ENCODE peak calls at places on chromosomes 5 and 9, in eight cellular contexts. T is lower leg skin, X is stomach, M is right lobe of liver, E is RWPE2, U is cardiac fibroblast, A is left lung, K is neural progenitor cell. G is an unnamed sample.

GRCh38 chr9:87959916-87960581 is 14.3 kb downstream of the CDK20 start:
- DNase-seq in T (no peak), X (no peak), M (no peak), E (no peak), U (no peak), A (no peak), K (no peak), G (peak)

GRCh38 chr9:104934686-104935413 is 6.9 kb upstream of the ABCA1 start:
- DNase-seq in T (no peak), X (no peak), M (no peak), E (no peak), U (no peak), A (no peak), K (no peak), G (no peak)

GRCh38 chr5:141914797-141915196 is 8.9 kb upstream of the DELE1 start:
- DNase-seq in T (peak), X (no peak), M (no peak), E (no peak), U (no peak), A (no peak), K (no peak), G (no peak)

GRCh38 chr9:72790934-72791333 is 161.9 kb downstream of the ALDH1A1 start:
- DNase-seq in T (no peak), X (no peak), M (no peak), E (no peak), U (no peak), A (no peak), K (no peak), G (no peak)

GRCh38 chr5:10621837-10622236 is 58.0 kb downstream of the ANKRD33B start:
- DNase-seq in T (no peak), X (no peak), M (no peak), E (no peak), U (peak), A (no peak), K (no peak), G (no peak)

GRCh38 chr9:96061293-96061987 is 185.9 kb downstream of the ERCC6L2 start:
- DNase-seq in T (no peak), X (peak), M (no peak), E (no peak), U (peak), A (no peak), K (peak), G (peak)

GRCh38 chr5:135644196-135644766 is 65.5 kb upstream of the CXCL14 start:
- DNase-seq in T (peak), X (no peak), M (no peak), E (no peak), U (no peak), A (no peak), K (no peak), G (no peak)

GRCh38 chr5:4720831-4721230 is 419.3 kb upstream of the ADAMTS16 start:
- DNase-seq in T (no peak), X (no peak), M (no peak), E (no peak), U (peak), A (no peak), K (no peak), G (peak)

GRCh38 chr5:106152569-106152968 is 1518.2 kb downstream of the EFNA5 start:
- DNase-seq in T (no peak), X (no peak), M (no peak), E (no peak), U (no peak), A (no peak), K (no peak), G (no peak)

GRCh38 chr9:105055922-105056321 is 128.0 kb upstream of the ABCA1 start:
- DNase-seq in T (no peak), X (no peak), M (no peak), E (no peak), U (no peak), A (no peak), K (no peak), G (no peak)

GRCh38 chr5:55303238-55303690 is 4.2 kb downstream of the DHX29 start:
- DNase-seq in T (no peak), X (no peak), M (no peak), E (no peak), U (peak), A (peak), K (no peak), G (peak)

GRCh38 chr5:144141581-144141980 is 28.9 kb downstream of the YIPF5 start:
- DNase-seq in T (no peak), X (no peak), M (no peak), E (no peak), U (no peak), A (no peak), K (no peak), G (no peak)

GRCh38 chr9:110650991-110651411 is 17.6 kb upstream of the MUSK start:
- DNase-seq in T (no peak), X (no peak), M (no peak), E (no peak), U (peak), A (no peak), K (no peak), G (peak)

GRCh38 chr9:27638716-27639115 is 65.4 kb upstream of the C9orf72 start:
- DNase-seq in T (no peak), X (no peak), M (no peak), E (no peak), U (no peak), A (no peak), K (no peak), G (no peak)

GRCh38 chr5:76807296-76807695 is 11.5 kb upstream of the F2RL1 start:
- DNase-seq in T (no peak), X (no peak), M (no peak), E (no peak), U (peak), A (no peak), K (peak), G (peak)

GRCh38 chr5:128844354-128844923 is 120.8 kb upstream of the SLC27A6 start:
- DNase-seq in T (no peak), X (no peak), M (no peak), E (no peak), U (peak), A (no peak), K (no peak), G (peak)

GRCh38 chr9:17462869-17463464 is 115.9 kb upstream of the SH3GL2 start:
- DNase-seq in T (no peak), X (peak), M (no peak), E (no peak), U (peak), A (no peak), K (peak), G (peak)

GRCh38 chr9:134887686-134888602 is 7.3 kb downstream of the FCN2 start:
- DNase-seq in T (peak), X (peak), M (peak), E (no peak), U (no peak), A (no peak), K (no peak), G (no peak)

GRCh38 chr5:94503677-94504076 is 114.7 kb downstream of the KIAA0825 start:
- DNase-seq in T (no peak), X (no peak), M (no peak), E (no peak), U (no peak), A (no peak), K (no peak), G (peak)

GRCh38 chr9:127570533-127571111 is 41.5 kb upstream of the STXBP1 start:
- DNase-seq in T (no peak), X (peak), M (no peak), E (no peak), U (no peak), A (no peak), K (no peak), G (no peak)

GRCh38 chr5:100539519-100539918 is 4.3 kb downstream of the FAM174A start:
- DNase-seq in T (no peak), X (no peak), M (no peak), E (no peak), U (no peak), A (no peak), K (no peak), G (no peak)

GRCh38 chr5:179795049-179795862 is 1.5 kb downstream of the LTC4S start:
- DNase-seq in T (peak), X (peak), M (peak), E (peak), U (peak), A (peak), K (peak), G (no peak)

GRCh38 chr5:139976703-139977102 is 66.4 kb downstream of the NRG2 start:
- DNase-seq in T (no peak), X (no peak), M (no peak), E (no peak), U (no peak), A (no peak), K (no peak), G (no peak)

GRCh38 chr5:38845555-38846378 is at the start of gene OSMR:
- DNase-seq in T (peak), X (peak), M (peak), E (peak), U (peak), A (peak), K (peak), G (peak)

GRCh38 chr5:38847549-38848341 is 1.9 kb downstream of the OSMR start:
- DNase-seq in T (no peak), X (no peak), M (no peak), E (no peak), U (no peak), A (no peak), K (no peak), G (no peak)

GRCh38 chr5:38848637-38849036 is 2.8 kb downstream of the OSMR start:
- DNase-seq in T (no peak), X (no peak), M (no peak), E (no peak), U (no peak), A (no peak), K (no peak), G (no peak)

GRCh38 chr5:38843665-38844064 is 2.1 kb upstream of the OSMR start:
- DNase-seq in T (no peak), X (no peak), M (no peak), E (no peak), U (no peak), A (no peak), K (no peak), G (peak)

DNA sequence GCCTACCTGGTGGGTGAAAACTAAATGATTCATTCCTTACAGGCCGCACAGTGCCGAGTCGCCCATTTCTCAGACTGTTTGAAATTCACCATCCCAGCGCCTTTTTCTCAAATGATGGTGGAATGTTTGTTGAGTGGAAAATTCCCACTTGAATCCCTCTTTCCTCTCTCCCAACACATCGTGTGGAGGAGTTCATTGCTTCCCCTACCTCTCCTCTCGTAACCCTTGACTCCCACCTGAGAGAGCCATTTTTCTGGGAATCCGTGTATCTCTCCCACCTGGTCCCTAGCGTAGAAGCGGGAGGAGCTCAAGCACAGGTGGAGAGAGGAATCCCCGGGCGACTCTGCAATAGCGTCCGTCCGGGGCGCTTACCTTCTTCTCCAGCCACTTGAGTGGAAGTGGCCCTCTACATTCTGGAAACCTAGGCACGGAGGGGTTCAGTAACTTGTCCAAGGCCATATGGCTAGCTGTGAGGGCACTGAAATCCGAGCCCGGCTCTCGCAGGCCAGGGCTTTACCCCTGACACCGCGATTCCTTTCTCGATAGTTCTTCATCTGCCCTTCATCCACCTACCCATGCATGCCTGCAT is 661 bp downstream of the OSMR start:
- DNase-seq in T (no peak), X (no peak), M (no peak), E (no peak), U (no peak), A (no peak), K (no peak), G (no peak)
- H3K4me3 ChIP-seq in T (peak), X (peak), M (peak), E (peak), U (peak), A (peak), K (peak), G (peak)

GRCh38 chr9:99948896-99949295 is 42.4 kb downstream of the STX17 start:
- DNase-seq in T (no peak), X (peak), M (no peak), E (no peak), U (peak), A (no peak), K (no peak), G (peak)

GRCh38 chr9:99948482-99948881 is 42.0 kb downstream of the STX17 start:
- DNase-seq in T (no peak), X (no peak), M (no peak), E (no peak), U (no peak), A (no peak), K (no peak), G (no peak)

DNA sequence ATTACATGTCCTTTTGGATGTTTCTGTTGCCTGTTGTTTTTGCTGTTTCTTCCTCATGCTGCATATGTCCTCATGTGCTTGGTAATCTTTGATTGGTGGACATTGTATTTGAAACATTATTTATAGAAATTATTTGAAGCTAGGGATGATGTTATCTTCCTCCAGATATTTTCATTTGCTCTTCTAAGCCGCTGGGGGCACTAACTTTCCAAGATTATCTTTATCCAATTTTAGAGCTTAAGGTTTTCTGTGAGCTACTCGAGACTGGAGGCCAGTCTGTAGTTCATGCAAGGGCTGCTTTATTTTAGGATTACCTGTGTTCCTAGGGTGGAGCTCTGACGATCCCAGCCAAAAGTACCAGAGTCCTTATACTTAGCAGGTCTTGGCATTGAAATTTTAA is 40.9 kb downstream of the STX17 start:
- DNase-seq in T (no peak), X (no peak), M (no peak), E (no peak), U (peak), A (no peak), K (no peak), G (no peak)
- TF ChIP-seq CTCF in T (no peak), X (no peak), M (no peak), E (no peak), U (peak), A (no peak), K (peak), G (no peak)

GRCh38 chr9:133844876-133845658 is 106.9 kb upstream of the SARDH start:
- DNase-seq in T (peak), X (peak), M (peak), E (no peak), U (peak), A (peak), K (no peak), G (peak)
- H3K4me3 ChIP-seq in T (no peak), X (peak), M (no peak), E (no peak), U (no peak), A (peak), K (no peak), G (no peak)

GRCh38 chr5:151077419-151077818 is 3.4 kb downstream of the TNIP1 start:
- DNase-seq in T (no peak), X (no peak), M (no peak), E (no peak), U (no peak), A (no peak), K (no peak), G (no peak)
- TF ChIP-seq CTCF in T (no peak), X (no peak), M (no peak), E (no peak), U (no peak), A (no peak), K (no peak), G (no peak)

GRCh38 chr9:15851766-15852165 is 298.9 kb downstream of the CCDC171 start:
- DNase-seq in T (no peak), X (no peak), M (no peak), E (no peak), U (no peak), A (no peak), K (no peak), G (no peak)

GRCh38 chr9:15849871-15850270 is 297.0 kb downstream of the CCDC171 start:
- DNase-seq in T (no peak), X (no peak), M (no peak), E (no peak), U (no peak), A (no peak), K (no peak), G (no peak)

DNA sequence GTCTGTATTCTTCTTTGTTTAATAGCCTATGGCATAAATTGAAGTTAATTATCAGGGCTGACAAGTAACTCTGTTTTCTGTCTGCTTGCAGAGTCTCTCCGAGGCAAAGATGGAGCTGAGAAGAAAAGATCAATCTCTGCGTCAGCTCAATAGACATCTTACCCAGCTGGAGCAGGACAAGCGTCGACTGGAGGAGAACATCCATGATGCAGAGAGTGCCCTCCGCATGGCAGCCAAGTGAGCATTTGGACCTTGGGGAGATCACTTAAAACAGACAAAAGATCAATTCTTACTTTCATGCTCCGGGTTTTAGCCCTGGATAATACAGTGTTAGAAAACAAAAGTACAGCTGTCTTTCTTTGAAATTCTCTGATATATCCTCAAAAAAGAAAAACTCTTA is 293.8 kb downstream of the CCDC171 start:
- DNase-seq in T (no peak), X (no peak), M (no peak), E (no peak), U (no peak), A (no peak), K (peak), G (no peak)
- H3K4me3 ChIP-seq in T (no peak), X (no peak), M (no peak), E (no peak), U (no peak), A (no peak), K (no peak), G (no peak)

GRCh38 chr5:167970002-167970401 is 321.4 kb upstream of the WWC1 start:
- DNase-seq in T (no peak), X (no peak), M (no peak), E (no peak), U (peak), A (no peak), K (no peak), G (peak)
- TF ChIP-seq CTCF in T (no peak), X (no peak), M (no peak), E (no peak), U (no peak), A (no peak), K (no peak), G (peak)

GRCh38 chr5:77957516-77957915 is 181.4 kb upstream of the TBCA start:
- DNase-seq in T (no peak), X (no peak), M (no peak), E (no peak), U (no peak), A (no peak), K (peak), G (no peak)
- H3K4me3 ChIP-seq in T (no peak), X (no peak), M (no peak), E (no peak), U (no peak), A (no peak), K (peak), G (no peak)

G was measured in fibroblast of mammary gland.